ENCODE peak calls at places on chromosome 13, in six cellular contexts. One of them, this sample, is unnamed.

GRCh38 chr13:92473736-92474465 is 752.7 kb upstream of the GPC6 start:
- DNase-seq in activated CD8-positive, alpha-beta T cell treated with anti-CD3 and anti-CD28 coated beads for 36 hours: no peak
- DNase-seq in AG09319: no peak
- DNase-seq in fibroblast of mammary gland: no peak
- DNase-seq in bronchial epithelial cell: no peak
- DNase-seq in Ammon's horn: no peak
- DNase-seq in this sample: no peak

GRCh38 chr13:50893211-50893852 is 16.3 kb upstream of the RNASEH2B start:
- DNase-seq in activated CD8-positive, alpha-beta T cell treated with anti-CD3 and anti-CD28 coated beads for 36 hours: peak
- DNase-seq in AG09319: no peak
- DNase-seq in fibroblast of mammary gland: peak
- DNase-seq in bronchial epithelial cell: no peak
- DNase-seq in Ammon's horn: no peak
- DNase-seq in this sample: no peak

GRCh38 chr13:70107498-70108271 is at the start of gene ATXN8OS:
- DNase-seq in activated CD8-positive, alpha-beta T cell treated with anti-CD3 and anti-CD28 coated beads for 36 hours: no peak
- DNase-seq in AG09319: no peak
- DNase-seq in fibroblast of mammary gland: no peak
- DNase-seq in bronchial epithelial cell: no peak
- DNase-seq in Ammon's horn: peak
- DNase-seq in this sample: no peak

GRCh38 chr13:114148521-114148855 is 16.1 kb upstream of the RASA3 start:
- DNase-seq in activated CD8-positive, alpha-beta T cell treated with anti-CD3 and anti-CD28 coated beads for 36 hours: peak
- DNase-seq in AG09319: no peak
- DNase-seq in fibroblast of mammary gland: no peak
- DNase-seq in bronchial epithelial cell: no peak
- DNase-seq in Ammon's horn: no peak
- DNase-seq in this sample: no peak

GRCh38 chr13:30388401-30389283 is 33.7 kb upstream of the UBE2L5 start:
- DNase-seq in activated CD8-positive, alpha-beta T cell treated with anti-CD3 and anti-CD28 coated beads for 36 hours: no peak
- DNase-seq in AG09319: no peak
- DNase-seq in fibroblast of mammary gland: peak
- DNase-seq in bronchial epithelial cell: peak
- DNase-seq in Ammon's horn: no peak
- DNase-seq in this sample: no peak

GRCh38 chr13:98365291-98365690 is 188.2 kb upstream of the RNF113B start:
- DNase-seq in activated CD8-positive, alpha-beta T cell treated with anti-CD3 and anti-CD28 coated beads for 36 hours: no peak
- DNase-seq in AG09319: no peak
- DNase-seq in fibroblast of mammary gland: no peak
- DNase-seq in bronchial epithelial cell: peak
- DNase-seq in Ammon's horn: no peak
- DNase-seq in this sample: no peak

GRCh38 chr13:113809934-113810333 is 50.9 kb downstream of the TMEM255B start:
- DNase-seq in activated CD8-positive, alpha-beta T cell treated with anti-CD3 and anti-CD28 coated beads for 36 hours: no peak
- DNase-seq in AG09319: no peak
- DNase-seq in fibroblast of mammary gland: no peak
- DNase-seq in bronchial epithelial cell: no peak
- DNase-seq in Ammon's horn: no peak
- DNase-seq in this sample: peak

GRCh38 chr13:46605089-46605488 is 52.1 kb downstream of the LRCH1 start:
- DNase-seq in activated CD8-positive, alpha-beta T cell treated with anti-CD3 and anti-CD28 coated beads for 36 hours: no peak
- DNase-seq in AG09319: no peak
- DNase-seq in fibroblast of mammary gland: peak
- DNase-seq in bronchial epithelial cell: no peak
- DNase-seq in Ammon's horn: no peak
- DNase-seq in this sample: no peak

GRCh38 chr13:20271441-20271840 is 39.3 kb upstream of the GJB6 start:
- DNase-seq in activated CD8-positive, alpha-beta T cell treated with anti-CD3 and anti-CD28 coated beads for 36 hours: no peak
- DNase-seq in AG09319: no peak
- DNase-seq in fibroblast of mammary gland: no peak
- DNase-seq in bronchial epithelial cell: no peak
- DNase-seq in Ammon's horn: no peak
- DNase-seq in this sample: no peak

GRCh38 chr13:80630685-80631121 is 289.8 kb upstream of the SPRY2 start:
- DNase-seq in activated CD8-positive, alpha-beta T cell treated with anti-CD3 and anti-CD28 coated beads for 36 hours: no peak
- DNase-seq in AG09319: no peak
- DNase-seq in fibroblast of mammary gland: peak
- DNase-seq in bronchial epithelial cell: peak
- DNase-seq in Ammon's horn: no peak
- DNase-seq in this sample: no peak

GRCh38 chr13:37074703-37075102 is 15.2 kb upstream of the SUPT20H start:
- DNase-seq in activated CD8-positive, alpha-beta T cell treated with anti-CD3 and anti-CD28 coated beads for 36 hours: no peak
- DNase-seq in AG09319: no peak
- DNase-seq in fibroblast of mammary gland: peak
- DNase-seq in bronchial epithelial cell: peak
- DNase-seq in Ammon's horn: no peak
- DNase-seq in this sample: peak

GRCh38 chr13:113151745-113152707 is 6.4 kb upstream of the PROZ start:
- DNase-seq in activated CD8-positive, alpha-beta T cell treated with anti-CD3 and anti-CD28 coated beads for 36 hours: peak
- DNase-seq in AG09319: peak
- DNase-seq in fibroblast of mammary gland: peak
- DNase-seq in bronchial epithelial cell: no peak
- DNase-seq in Ammon's horn: peak
- DNase-seq in this sample: peak